ENCODE peak calls at places on chromosomes 6 and 20, in four cellular contexts. V is RWPE2, E is NCI-H2029, T is OCI-LY7. C is an unnamed sample.

GRCh38 chr6:10163159-10163962 is 251.5 kb downstream of the TFAP2A start:
- DNase-seq in V (peak), E (no peak), T (no peak), C (no peak)

GRCh38 chr20:35093245-35093884 is 758 bp upstream of the TRPC4AP start:
- DNase-seq in T (no peak), V (no peak), E (no peak), C (no peak)

GRCh38 chr6:6584310-6585002 is 4.1 kb upstream of the LY86 start:
- DNase-seq in T (peak), V (no peak), E (no peak), C (no peak)

GRCh38 chr20:44460795-44461141 is 14.9 kb upstream of the TTPAL start:
- DNase-seq in V (no peak), E (no peak), T (peak), C (peak)

GRCh38 chr6:119442776-119443184 is 93.2 kb upstream of the MAN1A1 start:
- DNase-seq in V (no peak), T (peak), E (peak), C (peak)

GRCh38 chr6:110033101-110033500 is 55.0 kb downstream of the GPR6 start:
- DNase-seq in T (no peak), E (no peak), V (no peak), C (no peak)

GRCh38 chr6:39707962-39708683 is 17.1 kb downstream of the KIF6 start:
- DNase-seq in E (no peak), T (no peak), V (no peak), C (no peak)

GRCh38 chr6:47700596-47700995 is 2.2 kb downstream of the ADGRF4 start:
- DNase-seq in E (no peak), T (no peak), V (no peak), C (no peak)

GRCh38 chr6:17115251-17116089 is 13.6 kb downstream of the STMND1 start:
- DNase-seq in E (no peak), V (no peak), T (no peak), C (no peak)

GRCh38 chr20:21373436-21373835 is 23.9 kb downstream of the NKX2-4 start:
- DNase-seq in E (no peak), T (no peak), V (no peak), C (no peak)

GRCh38 chr20:39129523-39129922 is 167.4 kb downstream of the DHX35 start:
- DNase-seq in V (no peak), T (no peak), E (no peak), C (no peak)

GRCh38 chr6:83546636-83547035 is 34.3 kb downstream of the PRSS35 start:
- DNase-seq in V (no peak), E (no peak), T (no peak), C (no peak)

GRCh38 chr6:28167068-28167467 is 25.4 kb downstream of the ZKSCAN8 start:
- DNase-seq in V (no peak), E (no peak), T (no peak), C (no peak)

GRCh38 chr20:52047811-52048302 is 143.7 kb downstream of the ZFP64 start:
- DNase-seq in V (no peak), T (no peak), E (no peak), C (no peak)

GRCh38 chr20:24977336-24977735 is 15.2 kb downstream of the APMAP start:
- DNase-seq in V (no peak), T (no peak), E (no peak), C (no peak)

GRCh38 chr20:36408219-36408618 is 102.1 kb downstream of the DLGAP4 start:
- DNase-seq in V (peak), E (peak), T (no peak), C (peak)

GRCh38 chr6:149235130-149235561 is 82.4 kb upstream of the TAB2 start:
- DNase-seq in T (peak), E (peak), V (no peak), C (peak)

GRCh38 chr20:32356935-32357868 is 929 bp upstream of the ASXL1 start:
- DNase-seq in V (peak), E (no peak), T (no peak), C (no peak)

GRCh38 chr20:33277471-33278441 is 5.3 kb upstream of the BPIFB1 start:
- DNase-seq in V (peak), E (no peak), T (no peak), C (no peak)

GRCh38 chr6:53615633-53616449 is 49.7 kb downstream of the KLHL31 start:
- DNase-seq in V (peak), E (no peak), T (no peak), C (peak)

GRCh38 chr6:158040051-158040803 is 58.6 kb downstream of the SYNJ2 start:
- DNase-seq in V (no peak), E (no peak), T (no peak), C (no peak)

GRCh38 chr6:13272131-13273046 is 55.9 kb downstream of the TBC1D7 start:
- DNase-seq in T (peak), V (no peak), E (no peak), C (no peak)

GRCh38 chr20:22921595-22922421 is 113.3 kb upstream of the SSTR4 start:
- DNase-seq in V (no peak), E (no peak), T (no peak), C (no peak)

GRCh38 chr6:100617633-100618348 is 153.1 kb upstream of the SIM1 start:
- DNase-seq in V (no peak), E (no peak), T (no peak), C (no peak)

GRCh38 chr6:44272999-44273566 is 2.8 kb downstream of the TMEM151B start:
- DNase-seq in T (no peak), E (no peak), V (no peak), C (no peak)

GRCh38 chr20:31543966-31544598 is 29.8 kb downstream of the HM13 start:
- DNase-seq in T (no peak), V (no peak), E (no peak), C (no peak)

GRCh38 chr6:53566755-53567154 is 21.9 kb upstream of the GCLC start:
- DNase-seq in E (no peak), V (no peak), T (no peak), C (no peak)

GRCh38 chr6:62746161-62746560 is 460.1 kb upstream of the KHDRBS2 start:
- DNase-seq in V (no peak), T (no peak), E (no peak), C (no peak)

C was measured in SHP77 treated with DMSO at 0.1 percent for 48 hours.